ENCODE peak calls at places on chromosomes 3 and 15, in ten cellular contexts. N is heart right ventricle; H is GM20000; K is stimulated activated naive CD4-positive, alpha-beta T cell; A is stimulated activated CD4-positive, alpha-beta T cell treated with anti-CD3 and anti-CD28 coated beads, Interleukin-1b, Interleukin-23, amount 100 ng/mL, for 24 hours; C is stimulated activated CD8-positive, alpha-beta memory T cell treated with anti-CD3 and anti-CD28 coated beads, Interleukin-12 subunit alpha, Interleukin-12 subunit beta, amount 100 ng/mL, for 1 hour; Y is chondrocyte; D is erythroblast; U is choroid plexus epithelial cell; M is left colon. S is an unnamed sample.

GRCh38 chr3:8805774-8806173 is 36.4 kb upstream of the OXTR start:
- DNase-seq in N (no peak), H (no peak), K (no peak), A (no peak), C (no peak), Y (no peak), D (no peak), U (no peak), M (no peak), S (no peak)

GRCh38 chr3:128553560-128553959 is 60.6 kb upstream of the GATA2 start:
- DNase-seq in N (no peak), H (no peak), K (no peak), A (no peak), C (no peak), Y (no peak), D (no peak), U (no peak), M (no peak), S (no peak)

GRCh38 chr3:72347819-72348319 is 500.4 kb downstream of the SHQ1 start:
- DNase-seq in N (peak), H (peak), K (no peak), A (peak), C (peak), Y (peak), D (peak), U (peak), M (peak), S (no peak)

GRCh38 chr3:33639889-33640288 is 78.2 kb downstream of the CLASP2 start:
- DNase-seq in N (no peak), H (no peak), K (no peak), A (no peak), C (no peak), Y (no peak), D (no peak), U (no peak), M (no peak), S (no peak)

GRCh38 chr15:33091983-33092688 is 102.4 kb downstream of the FMN1 start:
- DNase-seq in N (no peak), H (no peak), K (no peak), A (no peak), C (no peak), Y (no peak), D (no peak), U (no peak), M (peak), S (no peak)

GRCh38 chr3:12442654-12443501 is 41.4 kb upstream of the TSEN2 start:
- DNase-seq in N (peak), H (no peak), K (no peak), A (no peak), C (no peak), Y (no peak), D (no peak), U (no peak), M (no peak), S (no peak)

GRCh38 chr15:56045068-56045748 is 51.8 kb upstream of the NEDD4 start:
- DNase-seq in N (no peak), H (no peak), K (no peak), A (no peak), C (no peak), Y (no peak), D (no peak), U (no peak), M (no peak), S (no peak)

GRCh38 chr3:107629556-107629955 is 106.8 kb downstream of the BBX start:
- DNase-seq in N (no peak), H (no peak), K (no peak), A (no peak), C (no peak), Y (no peak), D (no peak), U (peak), M (no peak), S (no peak)

GRCh38 chr3:194804796-194805195 is 119.1 kb downstream of the FAM43A start:
- DNase-seq in N (no peak), H (no peak), K (no peak), A (no peak), C (no peak), Y (no peak), D (no peak), U (no peak), M (no peak), S (no peak)

GRCh38 chr15:85588657-85589056 is 206.1 kb downstream of the KLHL25 start:
- DNase-seq in N (no peak), H (no peak), K (no peak), A (no peak), C (no peak), Y (no peak), D (no peak), U (peak), M (no peak), S (no peak)

GRCh38 chr15:57406040-57406772 is 29.9 kb downstream of the CGNL1 start:
- DNase-seq in N (no peak), H (no peak), K (no peak), A (no peak), C (no peak), Y (no peak), D (no peak), U (peak), M (no peak), S (no peak)

GRCh38 chr15:54304321-54304720 is 326.1 kb downstream of the UNC13C start:
- DNase-seq in N (no peak), H (no peak), K (no peak), A (no peak), C (no peak), Y (no peak), D (no peak), U (peak), M (no peak), S (no peak)

GRCh38 chr3:87336761-87337160 is 60.4 kb upstream of the POU1F1 start:
- DNase-seq in N (no peak), H (no peak), K (no peak), A (no peak), C (no peak), Y (no peak), D (no peak), U (no peak), M (no peak), S (no peak)

GRCh38 chr15:51706347-51706746 is 25.0 kb downstream of the SCG3 start:
- DNase-seq in N (no peak), H (no peak), K (no peak), A (no peak), C (no peak), Y (no peak), D (peak), U (peak), M (no peak), S (no peak)

GRCh38 chr15:79978694-79979519 is 7.9 kb upstream of the BCL2A1 start:
- DNase-seq in N (no peak), H (peak), K (no peak), A (no peak), C (no peak), Y (no peak), D (no peak), U (peak), M (peak), S (no peak)

GRCh38 chr15:81322708-81323253 is 1.2 kb downstream of the STARD5 start:
- DNase-seq in N (no peak), H (no peak), K (no peak), A (no peak), C (no peak), Y (no peak), D (peak), U (no peak), M (peak), S (no peak)

GRCh38 chr3:102478160-102478559 is 43.3 kb downstream of the ZPLD1 start:
- DNase-seq in N (no peak), H (no peak), K (no peak), A (no peak), C (no peak), Y (no peak), D (no peak), U (no peak), M (no peak), S (no peak)

S was measured in CD8-positive, alpha-beta T cell.